ENCODE peak calls at places on chromosomes 7 and 10, in four cellular contexts. J is activated naive CD4-positive, alpha-beta T cell treated with anti-CD3 and anti-CD28 coated beads for 36 hours; E is naive thymus-derived CD8-positive, alpha-beta T cell; S is amniotic stem cell. R is an unnamed sample.

GRCh38 chr7:103859699-103860098 is 129.8 kb downstream of the RELN start:
- DNase-seq in J (no peak), E (no peak), S (no peak), R (no peak)

GRCh38 chr7:143380264-143380645 is 890 bp upstream of the ZYX start:
- DNase-seq in S (peak; percentile 60), E (peak; percentile 81), J (peak; percentile 93), R (peak; percentile 79)

GRCh38 chr10:94010116-94010515 is 16.4 kb downstream of the PLCE1 start:
- DNase-seq in J (no peak), E (no peak), S (no peak), R (no peak)

GRCh38 chr7:73560035-73560835 is 2.7 kb upstream of the BCL7B start:
- DNase-seq in S (peak; percentile 70), J (peak; percentile 37), E (no peak), R (no peak)

GRCh38 chr7:20218261-20218660 is 1.1 kb upstream of the MACC1 start:
- DNase-seq in E (no peak), S (no peak), J (no peak), R (no peak)

GRCh38 chr10:650691-651615 is 38.5 kb downstream of the DIP2C start:
- DNase-seq in S (no peak), E (no peak), J (no peak), R (no peak)

GRCh38 chr10:51000164-51000563 is 74.1 kb upstream of the PRKG1 start:
- DNase-seq in E (no peak), S (no peak), J (no peak), R (no peak)

GRCh38 chr7:151550601-151551286 is 31.0 kb upstream of the RHEB start:
- DNase-seq in J (no peak), S (no peak), E (no peak), R (no peak)